ENCODE peak calls at places on chromosomes 13 and 19, in six cellular contexts. M is AG04450; E is transverse colon; C is GM10248; H is endothelial cell; X is CD4-positive, alpha-beta T cell. U is an unnamed sample.

GRCh38 chr13:49459580-49459979 is 15.5 kb downstream of the SETDB2 start:
- DNase-seq in M (no peak), E (no peak), C (no peak), H (no peak), X (no peak), U (no peak)

GRCh38 chr13:101536079-101536478 is 83.6 kb downstream of the ITGBL1 start:
- DNase-seq in M (no peak), E (no peak), C (no peak), H (no peak), X (no peak), U (no peak)

GRCh38 chr19:7191946-7192691 is 102.1 kb downstream of the INSR start:
- DNase-seq in M (no peak), E (peak; percentile 19), C (peak; percentile 52), H (no peak), X (peak; percentile 44), U (no peak)

GRCh38 chr13:30718661-30719520 is 16.5 kb upstream of the ALOX5AP start:
- DNase-seq in M (peak; percentile 74), E (no peak), C (no peak), H (no peak), X (no peak), U (peak; percentile 70)

GRCh38 chr19:17616961-17617806 is 61.7 kb downstream of the COLGALT1 start:
- DNase-seq in M (no peak), E (no peak), C (peak; percentile 74), H (no peak), X (no peak), U (no peak)

GRCh38 chr19:11963566-11964355 is 1.1 kb upstream of the ZNF763 start:
- DNase-seq in M (no peak), E (peak; percentile 82), C (peak; percentile 76), H (no peak), X (peak; percentile 72), U (no peak)

GRCh38 chr13:113726961-113727411 is 32.0 kb upstream of the TMEM255B start:
- DNase-seq in M (no peak), E (no peak), C (no peak), H (no peak), X (no peak), U (peak; percentile 85)

GRCh38 chr13:48773531-48774275 is 120.0 kb downstream of the CYSLTR2 start:
- DNase-seq in M (no peak), E (no peak), C (no peak), H (no peak), X (no peak), U (no peak)

GRCh38 chr19:48123907-48124675 is 13.5 kb upstream of the PLA2G4C start:
- DNase-seq in M (peak; percentile 15), E (no peak), C (peak; percentile 62), H (no peak), X (no peak), U (peak; percentile 76)

GRCh38 chr13:47886314-47886713 is 114.8 kb downstream of the SUCLA2 start:
- DNase-seq in M (no peak), E (no peak), C (no peak), H (no peak), X (no peak), U (no peak)

GRCh38 chr19:57655443-57655842 is 13.3 kb upstream of the ZSCAN4 start:
- DNase-seq in M (no peak), E (no peak), C (no peak), H (no peak), X (no peak), U (no peak)

GRCh38 chr19:54684537-54684936 is 21.8 kb downstream of the LILRB4 start:
- DNase-seq in M (no peak), E (no peak), C (no peak), H (no peak), X (no peak), U (peak; percentile 75)

GRCh38 chr13:113762538-113762937 is 3.5 kb downstream of the TMEM255B start:
- DNase-seq in M (no peak), E (no peak), C (no peak), H (no peak), X (no peak), U (no peak)

GRCh38 chr13:109682534-109683244 is 103.7 kb downstream of the IRS2 start:
- DNase-seq in M (no peak), E (no peak), C (no peak), H (no peak), X (no peak), U (no peak)

GRCh38 chr13:35760678-35761308 is 284.3 kb upstream of the MAB21L1 start:
- DNase-seq in M (no peak), E (no peak), C (no peak), H (no peak), X (no peak), U (no peak)

GRCh38 chr19:11463391-11463790 is 17.5 kb downstream of the ELAVL3 start:
- DNase-seq in M (no peak), E (no peak), C (no peak), H (no peak), X (no peak), U (no peak)

GRCh38 chr19:53549354-53549753 is 11.4 kb downstream of the ZNF331 start:
- DNase-seq in M (no peak), E (no peak), C (no peak), H (no peak), X (no peak), U (peak; percentile 60)

GRCh38 chr13:113860579-113861432 is 3.1 kb downstream of the GAS6 start:
- DNase-seq in M (no peak), E (peak; percentile 87), C (no peak), H (no peak), X (no peak), U (no peak)

GRCh38 chr19:47057328-47057727 is 8.9 kb upstream of the TMEM160 start:
- DNase-seq in M (no peak), E (no peak), C (no peak), H (no peak), X (no peak), U (no peak)

GRCh38 chr19:6802336-6803035 is 30.0 kb downstream of the VAV1 start:
- DNase-seq in M (no peak), E (peak; percentile 60), C (peak; percentile 73), H (no peak), X (peak; percentile 48), U (peak; percentile 38)

GRCh38 chr13:59364508-59365187 is 799.1 kb downstream of the DIAPH3 start:
- DNase-seq in M (no peak), E (no peak), C (no peak), H (no peak), X (no peak), U (no peak)

GRCh38 chr13:73945871-73946270 is 188.3 kb downstream of the KLF12 start:
- DNase-seq in M (no peak), E (no peak), C (no peak), H (no peak), X (no peak), U (no peak)

GRCh38 chr19:17610384-17610783 is 54.9 kb downstream of the COLGALT1 start:
- DNase-seq in M (no peak), E (no peak), C (peak; percentile 56), H (no peak), X (no peak), U (no peak)

GRCh38 chr13:21109168-21109567 is 47.8 kb upstream of the LATS2 start:
- DNase-seq in M (no peak), E (no peak), C (no peak), H (no peak), X (no peak), U (no peak)

GRCh38 chr19:883661-884211 is 9.3 kb downstream of the MED16 start:
- DNase-seq in M (no peak), E (no peak), C (no peak), H (no peak), X (no peak), U (peak; percentile 79)

GRCh38 chr19:33225458-33225925 is at the start of gene SLC7A10:
- DNase-seq in M (no peak), E (no peak), C (no peak), H (no peak), X (no peak), U (no peak)

GRCh38 chr13:106078191-106078590 is 457.3 kb downstream of the EFNB2 start:
- DNase-seq in M (no peak), E (no peak), C (no peak), H (no peak), X (no peak), U (no peak)

DNA sequence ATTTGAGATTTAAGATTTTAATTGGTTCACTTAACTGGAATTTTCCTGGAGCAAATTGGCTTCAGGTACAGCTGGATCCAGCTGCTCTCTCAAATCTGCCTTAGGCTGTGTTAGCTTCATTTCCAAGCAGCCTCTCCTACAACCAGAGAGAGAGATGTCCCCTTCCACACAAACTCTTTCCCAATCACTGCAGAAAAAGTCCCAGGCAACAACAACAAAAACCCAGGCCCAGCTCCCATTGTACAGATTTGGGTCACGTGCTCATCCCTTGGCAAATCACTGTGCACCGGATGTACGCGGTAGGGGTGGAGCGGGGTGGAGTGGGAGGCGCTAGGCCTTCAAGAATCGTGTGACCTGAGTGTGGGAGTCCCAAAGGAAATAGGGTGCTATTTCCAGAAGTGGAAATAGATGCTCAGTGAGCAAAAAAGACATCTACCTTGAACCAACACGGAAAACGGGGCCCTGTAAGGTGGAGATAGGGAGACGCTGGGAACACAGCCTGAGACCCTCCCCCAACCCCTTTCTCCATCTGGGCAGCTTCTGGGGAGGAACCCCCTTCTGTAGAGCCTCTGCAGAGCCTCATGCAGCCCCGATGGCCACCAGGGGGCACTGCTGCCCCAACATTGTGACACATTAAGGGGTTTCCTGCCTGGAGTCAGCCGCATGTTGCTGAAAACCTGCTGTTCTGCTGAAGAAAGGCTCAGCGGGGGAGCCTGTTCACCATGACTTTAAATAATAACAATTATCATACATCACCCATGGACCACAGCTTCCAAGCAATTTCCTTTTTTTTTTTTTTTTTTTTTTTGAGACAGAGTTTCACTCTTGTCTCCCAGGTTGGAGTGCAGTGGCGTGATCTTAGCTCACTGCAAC is 25.4 kb downstream of the HPN start:
- DNase-seq in M (peak; percentile 55), E (peak; percentile 91), C (peak; percentile 93), H (peak; percentile 95), X (peak; percentile 89), U (peak; percentile 90)
- TF ChIP-seq CTCF in M (peak; percentile 91), E (peak; percentile 85), C (peak; percentile 93), H (peak; percentile 78), X (peak; percentile 87), U (peak; percentile 97)

GRCh38 chr13:39037410-39037879 is 444 bp downstream of the PROSER1 start:
- DNase-seq in M (no peak), E (no peak), C (peak; percentile 17), H (no peak), X (no peak), U (no peak)
- TF ChIP-seq CTCF in M (no peak), E (no peak), C (no peak), H (no peak), X (no peak), U (no peak)

GRCh38 chr13:32409561-32410440 is 18.1 kb downstream of the N4BP2L1 start:
- DNase-seq in M (no peak), E (no peak), C (no peak), H (peak; percentile 34), X (no peak), U (no peak)

GRCh38 chr13:32415019-32415418 is 12.9 kb downstream of the N4BP2L1 start:
- DNase-seq in M (no peak), E (peak; percentile 25), C (no peak), H (peak; percentile 37), X (no peak), U (peak; percentile 28)

GRCh38 chr13:32417995-32418394 is 9.9 kb downstream of the N4BP2L1 start:
- DNase-seq in M (no peak), E (no peak), C (no peak), H (no peak), X (no peak), U (no peak)

GRCh38 chr13:32413284-32413683 is 14.6 kb downstream of the N4BP2L1 start:
- DNase-seq in M (no peak), E (no peak), C (no peak), H (no peak), X (no peak), U (no peak)

GRCh38 chr13:32414580-32414979 is 13.3 kb downstream of the N4BP2L1 start:
- DNase-seq in M (no peak), E (no peak), C (no peak), H (no peak), X (no peak), U (no peak)
- TF ChIP-seq CTCF in M (no peak), E (no peak), C (no peak), H (no peak), X (no peak), U (no peak)

GRCh38 chr19:3526507-3527244 is 12.3 kb upstream of the TEKTIP1 start:
- DNase-seq in M (no peak), E (no peak), C (no peak), H (no peak), X (no peak), U (no peak)
- TF ChIP-seq CTCF in M (peak; percentile 32), E (no peak), C (no peak), H (peak; percentile 15), X (no peak), U (no peak)

U was measured in MCF 10A.